ENCODE peak calls at places on chromosomes 1 and 21, in ten cellular contexts. One of them, this sample, is unnamed.

GRCh38 chr1:35554261-35555211 is 2.7 kb downstream of the KIAA0319L start:
- DNase-seq in stimulated activated CD8-positive, alpha-beta memory T cell treated with anti-CD3 and anti-CD28 coated beads, Interleukin-2, amount 100 ng/mL, for 1 hour: no peak
- DNase-seq in neural progenitor cell: no peak
- DNase-seq in upper lobe of right lung: no peak
- DNase-seq in BJ: no peak
- DNase-seq in fibroblast of gingiva: no peak
- DNase-seq in HEK293T: no peak
- DNase-seq in stimulated activated naive CD4-positive, alpha-beta T cell: no peak
- DNase-seq in AML-193: no peak
- DNase-seq in NCI-H446: peak
- DNase-seq in this sample: no peak

GRCh38 chr1:212457740-212458338 is 25.1 kb downstream of the NENF start:
- DNase-seq in stimulated activated CD8-positive, alpha-beta memory T cell treated with anti-CD3 and anti-CD28 coated beads, Interleukin-2, amount 100 ng/mL, for 1 hour: peak
- DNase-seq in neural progenitor cell: peak
- DNase-seq in upper lobe of right lung: no peak
- DNase-seq in BJ: no peak
- DNase-seq in fibroblast of gingiva: peak
- DNase-seq in HEK293T: peak
- DNase-seq in stimulated activated naive CD4-positive, alpha-beta T cell: peak
- DNase-seq in AML-193: peak
- DNase-seq in NCI-H446: peak
- DNase-seq in this sample: no peak

GRCh38 chr1:16145988-16146887 is 9.6 kb downstream of the EPHA2 start:
- DNase-seq in stimulated activated CD8-positive, alpha-beta memory T cell treated with anti-CD3 and anti-CD28 coated beads, Interleukin-2, amount 100 ng/mL, for 1 hour: no peak
- DNase-seq in neural progenitor cell: peak
- DNase-seq in upper lobe of right lung: peak
- DNase-seq in BJ: no peak
- DNase-seq in fibroblast of gingiva: peak
- DNase-seq in HEK293T: peak
- DNase-seq in stimulated activated naive CD4-positive, alpha-beta T cell: no peak
- DNase-seq in AML-193: no peak
- DNase-seq in NCI-H446: no peak
- DNase-seq in this sample: peak

GRCh38 chr21:43938751-43939442 is 73.2 kb upstream of the TRAPPC10 start:
- DNase-seq in stimulated activated CD8-positive, alpha-beta memory T cell treated with anti-CD3 and anti-CD28 coated beads, Interleukin-2, amount 100 ng/mL, for 1 hour: peak
- DNase-seq in neural progenitor cell: peak
- DNase-seq in upper lobe of right lung: peak
- DNase-seq in BJ: no peak
- DNase-seq in fibroblast of gingiva: peak
- DNase-seq in HEK293T: peak
- DNase-seq in stimulated activated naive CD4-positive, alpha-beta T cell: peak
- DNase-seq in AML-193: peak
- DNase-seq in NCI-H446: no peak
- DNase-seq in this sample: peak

GRCh38 chr1:155892801-155893200 is 18.3 kb downstream of the RIT1 start:
- DNase-seq in stimulated activated CD8-positive, alpha-beta memory T cell treated with anti-CD3 and anti-CD28 coated beads, Interleukin-2, amount 100 ng/mL, for 1 hour: no peak
- DNase-seq in neural progenitor cell: no peak
- DNase-seq in upper lobe of right lung: no peak
- DNase-seq in BJ: no peak
- DNase-seq in fibroblast of gingiva: peak
- DNase-seq in HEK293T: no peak
- DNase-seq in stimulated activated naive CD4-positive, alpha-beta T cell: no peak
- DNase-seq in AML-193: no peak
- DNase-seq in NCI-H446: no peak
- DNase-seq in this sample: no peak

GRCh38 chr21:45264919-45265515 is 22.7 kb downstream of the POFUT2 start:
- DNase-seq in stimulated activated CD8-positive, alpha-beta memory T cell treated with anti-CD3 and anti-CD28 coated beads, Interleukin-2, amount 100 ng/mL, for 1 hour: no peak
- DNase-seq in neural progenitor cell: no peak
- DNase-seq in upper lobe of right lung: no peak
- DNase-seq in BJ: no peak
- DNase-seq in fibroblast of gingiva: no peak
- DNase-seq in HEK293T: no peak
- DNase-seq in stimulated activated naive CD4-positive, alpha-beta T cell: no peak
- DNase-seq in AML-193: no peak
- DNase-seq in NCI-H446: no peak
- DNase-seq in this sample: no peak

GRCh38 chr1:27382950-27383627 is at the start of gene CD164L2:
- DNase-seq in stimulated activated CD8-positive, alpha-beta memory T cell treated with anti-CD3 and anti-CD28 coated beads, Interleukin-2, amount 100 ng/mL, for 1 hour: no peak
- DNase-seq in neural progenitor cell: peak
- DNase-seq in upper lobe of right lung: peak
- DNase-seq in BJ: no peak
- DNase-seq in fibroblast of gingiva: no peak
- DNase-seq in HEK293T: peak
- DNase-seq in stimulated activated naive CD4-positive, alpha-beta T cell: peak
- DNase-seq in AML-193: no peak
- DNase-seq in NCI-H446: no peak
- DNase-seq in this sample: peak

GRCh38 chr1:178942285-178943218 is 71.7 kb upstream of the ANGPTL1 start:
- DNase-seq in stimulated activated CD8-positive, alpha-beta memory T cell treated with anti-CD3 and anti-CD28 coated beads, Interleukin-2, amount 100 ng/mL, for 1 hour: no peak
- DNase-seq in neural progenitor cell: no peak
- DNase-seq in upper lobe of right lung: no peak
- DNase-seq in BJ: no peak
- DNase-seq in fibroblast of gingiva: no peak
- DNase-seq in HEK293T: no peak
- DNase-seq in stimulated activated naive CD4-positive, alpha-beta T cell: no peak
- DNase-seq in AML-193: peak
- DNase-seq in NCI-H446: peak
- DNase-seq in this sample: no peak

GRCh38 chr1:109084563-109085517 is 5.7 kb upstream of the TMEM167B start:
- DNase-seq in stimulated activated CD8-positive, alpha-beta memory T cell treated with anti-CD3 and anti-CD28 coated beads, Interleukin-2, amount 100 ng/mL, for 1 hour: no peak
- DNase-seq in neural progenitor cell: no peak
- DNase-seq in upper lobe of right lung: no peak
- DNase-seq in BJ: no peak
- DNase-seq in fibroblast of gingiva: no peak
- DNase-seq in HEK293T: no peak
- DNase-seq in stimulated activated naive CD4-positive, alpha-beta T cell: no peak
- DNase-seq in AML-193: no peak
- DNase-seq in NCI-H446: no peak
- DNase-seq in this sample: no peak

GRCh38 chr1:12757836-12758235 is 11.8 kb downstream of the CFAP107 start:
- DNase-seq in stimulated activated CD8-positive, alpha-beta memory T cell treated with anti-CD3 and anti-CD28 coated beads, Interleukin-2, amount 100 ng/mL, for 1 hour: no peak
- DNase-seq in neural progenitor cell: peak
- DNase-seq in upper lobe of right lung: no peak
- DNase-seq in BJ: no peak
- DNase-seq in fibroblast of gingiva: no peak
- DNase-seq in HEK293T: no peak
- DNase-seq in stimulated activated naive CD4-positive, alpha-beta T cell: no peak
- DNase-seq in AML-193: no peak
- DNase-seq in NCI-H446: no peak
- DNase-seq in this sample: no peak

GRCh38 chr21:46080171-46081021 is 17.5 kb upstream of the COL6A2 start:
- DNase-seq in stimulated activated CD8-positive, alpha-beta memory T cell treated with anti-CD3 and anti-CD28 coated beads, Interleukin-2, amount 100 ng/mL, for 1 hour: no peak
- DNase-seq in neural progenitor cell: no peak
- DNase-seq in upper lobe of right lung: peak
- DNase-seq in BJ: no peak
- DNase-seq in fibroblast of gingiva: no peak
- DNase-seq in HEK293T: no peak
- DNase-seq in stimulated activated naive CD4-positive, alpha-beta T cell: no peak
- DNase-seq in AML-193: no peak
- DNase-seq in NCI-H446: no peak
- DNase-seq in this sample: peak

GRCh38 chr1:66175581-66175980 is 358.4 kb upstream of the SGIP1 start:
- DNase-seq in stimulated activated CD8-positive, alpha-beta memory T cell treated with anti-CD3 and anti-CD28 coated beads, Interleukin-2, amount 100 ng/mL, for 1 hour: no peak
- DNase-seq in neural progenitor cell: no peak
- DNase-seq in upper lobe of right lung: no peak
- DNase-seq in BJ: no peak
- DNase-seq in fibroblast of gingiva: no peak
- DNase-seq in HEK293T: no peak
- DNase-seq in stimulated activated naive CD4-positive, alpha-beta T cell: no peak
- DNase-seq in AML-193: no peak
- DNase-seq in NCI-H446: no peak
- DNase-seq in this sample: no peak

GRCh38 chr1:71548398-71548797 is 467.6 kb upstream of the ZRANB2 start:
- DNase-seq in stimulated activated CD8-positive, alpha-beta memory T cell treated with anti-CD3 and anti-CD28 coated beads, Interleukin-2, amount 100 ng/mL, for 1 hour: no peak
- DNase-seq in neural progenitor cell: no peak
- DNase-seq in upper lobe of right lung: no peak
- DNase-seq in BJ: no peak
- DNase-seq in fibroblast of gingiva: no peak
- DNase-seq in HEK293T: no peak
- DNase-seq in stimulated activated naive CD4-positive, alpha-beta T cell: no peak
- DNase-seq in AML-193: no peak
- DNase-seq in NCI-H446: no peak
- DNase-seq in this sample: no peak

GRCh38 chr1:241742084-241742483 is 90.0 kb downstream of the WDR64 start:
- DNase-seq in stimulated activated CD8-positive, alpha-beta memory T cell treated with anti-CD3 and anti-CD28 coated beads, Interleukin-2, amount 100 ng/mL, for 1 hour: no peak
- DNase-seq in neural progenitor cell: no peak
- DNase-seq in upper lobe of right lung: no peak
- DNase-seq in BJ: no peak
- DNase-seq in fibroblast of gingiva: no peak
- DNase-seq in HEK293T: no peak
- DNase-seq in stimulated activated naive CD4-positive, alpha-beta T cell: no peak
- DNase-seq in AML-193: no peak
- DNase-seq in NCI-H446: no peak
- DNase-seq in this sample: no peak

GRCh38 chr1:61013953-61014667 is 68.3 kb upstream of the NFIA start:
- DNase-seq in stimulated activated CD8-positive, alpha-beta memory T cell treated with anti-CD3 and anti-CD28 coated beads, Interleukin-2, amount 100 ng/mL, for 1 hour: no peak
- DNase-seq in neural progenitor cell: no peak
- DNase-seq in upper lobe of right lung: no peak
- DNase-seq in BJ: no peak
- DNase-seq in fibroblast of gingiva: no peak
- DNase-seq in HEK293T: no peak
- DNase-seq in stimulated activated naive CD4-positive, alpha-beta T cell: no peak
- DNase-seq in AML-193: no peak
- DNase-seq in NCI-H446: no peak
- DNase-seq in this sample: no peak

GRCh38 chr1:63322248-63322943 is at the start of gene FOXD3:
- DNase-seq in stimulated activated CD8-positive, alpha-beta memory T cell treated with anti-CD3 and anti-CD28 coated beads, Interleukin-2, amount 100 ng/mL, for 1 hour: no peak
- DNase-seq in neural progenitor cell: peak
- DNase-seq in upper lobe of right lung: peak
- DNase-seq in BJ: no peak
- DNase-seq in fibroblast of gingiva: peak
- DNase-seq in HEK293T: peak
- DNase-seq in stimulated activated naive CD4-positive, alpha-beta T cell: no peak
- DNase-seq in AML-193: no peak
- DNase-seq in NCI-H446: peak
- DNase-seq in this sample: peak

GRCh38 chr1:151156515-151156819 is at the start of gene TNFAIP8L2:
- DNase-seq in stimulated activated CD8-positive, alpha-beta memory T cell treated with anti-CD3 and anti-CD28 coated beads, Interleukin-2, amount 100 ng/mL, for 1 hour: peak
- DNase-seq in neural progenitor cell: peak
- DNase-seq in upper lobe of right lung: peak
- DNase-seq in BJ: no peak
- DNase-seq in fibroblast of gingiva: no peak
- DNase-seq in HEK293T: no peak
- DNase-seq in stimulated activated naive CD4-positive, alpha-beta T cell: peak
- DNase-seq in AML-193: peak
- DNase-seq in NCI-H446: no peak
- DNase-seq in this sample: peak

GRCh38 chr1:61743716-61744620 is 1.7 kb downstream of the PATJ start:
- DNase-seq in stimulated activated CD8-positive, alpha-beta memory T cell treated with anti-CD3 and anti-CD28 coated beads, Interleukin-2, amount 100 ng/mL, for 1 hour: no peak
- DNase-seq in neural progenitor cell: no peak
- DNase-seq in upper lobe of right lung: no peak
- DNase-seq in BJ: no peak
- DNase-seq in fibroblast of gingiva: no peak
- DNase-seq in HEK293T: peak
- DNase-seq in stimulated activated naive CD4-positive, alpha-beta T cell: no peak
- DNase-seq in AML-193: no peak
- DNase-seq in NCI-H446: no peak
- DNase-seq in this sample: no peak

GRCh38 chr21:38987551-38988210 is 182.0 kb downstream of the ETS2 start:
- DNase-seq in stimulated activated CD8-positive, alpha-beta memory T cell treated with anti-CD3 and anti-CD28 coated beads, Interleukin-2, amount 100 ng/mL, for 1 hour: no peak
- DNase-seq in neural progenitor cell: no peak
- DNase-seq in upper lobe of right lung: no peak
- DNase-seq in BJ: no peak
- DNase-seq in fibroblast of gingiva: no peak
- DNase-seq in HEK293T: no peak
- DNase-seq in stimulated activated naive CD4-positive, alpha-beta T cell: no peak
- DNase-seq in AML-193: no peak
- DNase-seq in NCI-H446: no peak
- DNase-seq in this sample: no peak

GRCh38 chr1:248730507-248731335 is 24.8 kb downstream of the LYPD8 start:
- DNase-seq in stimulated activated CD8-positive, alpha-beta memory T cell treated with anti-CD3 and anti-CD28 coated beads, Interleukin-2, amount 100 ng/mL, for 1 hour: no peak
- DNase-seq in neural progenitor cell: no peak
- DNase-seq in upper lobe of right lung: no peak
- DNase-seq in BJ: no peak
- DNase-seq in fibroblast of gingiva: no peak
- DNase-seq in HEK293T: no peak
- DNase-seq in stimulated activated naive CD4-positive, alpha-beta T cell: no peak
- DNase-seq in AML-193: no peak
- DNase-seq in NCI-H446: peak
- DNase-seq in this sample: no peak

GRCh38 chr1:55088413-55088812 is 49.1 kb downstream of the PCSK9 start:
- DNase-seq in stimulated activated CD8-positive, alpha-beta memory T cell treated with anti-CD3 and anti-CD28 coated beads, Interleukin-2, amount 100 ng/mL, for 1 hour: no peak
- DNase-seq in neural progenitor cell: no peak
- DNase-seq in upper lobe of right lung: no peak
- DNase-seq in BJ: no peak
- DNase-seq in fibroblast of gingiva: no peak
- DNase-seq in HEK293T: no peak
- DNase-seq in stimulated activated naive CD4-positive, alpha-beta T cell: no peak
- DNase-seq in AML-193: no peak
- DNase-seq in NCI-H446: no peak
- DNase-seq in this sample: no peak